ENCODE peak calls at places on chromosome 12, in four cellular contexts. W is HEK293T, S is G401, I is kidney epithelial cell. D is an unnamed sample.

GRCh38 chr12:30754383-30754749 is 385 bp downstream of the CAPRIN2 start:
- DNase-seq in W (no peak), S (no peak), I (no peak), D (peak)

GRCh38 chr12:120361506-120362208 is 7.3 kb downstream of the MSI1 start:
- DNase-seq in W (no peak), S (peak), I (peak), D (peak)

GRCh38 chr12:130134563-130134915 is 27.7 kb upstream of the FZD10 start:
- DNase-seq in W (no peak), S (no peak), I (no peak), D (no peak)

GRCh38 chr12:66393890-66394289 is 91.6 kb downstream of the HELB start:
- DNase-seq in W (no peak), S (no peak), I (no peak), D (no peak)

GRCh38 chr12:96094201-96094600 is 58.8 kb upstream of the LTA4H start:
- DNase-seq in W (no peak), S (no peak), I (peak), D (no peak)

GRCh38 chr12:30980886-30981662 is 54.5 kb downstream of the TSPAN11 start:
- DNase-seq in W (no peak), S (no peak), I (no peak), D (peak)

GRCh38 chr12:110744176-110744575 is 1.5 kb upstream of the PPP1CC start:
- DNase-seq in W (no peak), S (peak), I (no peak), D (peak)

GRCh38 chr12:109883429-109883828 is 3.1 kb upstream of the GLTP start:
- DNase-seq in W (no peak), S (no peak), I (no peak), D (no peak)

GRCh38 chr12:92628476-92628875 is 74.3 kb upstream of the PLEKHG7 start:
- DNase-seq in W (no peak), S (no peak), I (peak), D (no peak)

GRCh38 chr12:11621797-11622423 is 27.6 kb upstream of the ETV6 start:
- DNase-seq in W (no peak), S (no peak), I (no peak), D (peak)

GRCh38 chr12:110661337-110661972 is 27.5 kb downstream of the HVCN1 start:
- DNase-seq in W (no peak), S (no peak), I (no peak), D (peak)

GRCh38 chr12:96204381-96204780 is 10.2 kb downstream of the ELK3 start:
- DNase-seq in W (no peak), S (no peak), I (no peak), D (no peak)

D was measured in Ammon's horn.